ENCODE peak calls at places on chromosomes 12 and 14, in seven cellular contexts. V, R, Q, S, P, N and X are unnamed samples.

GRCh38 chr12:75526655-75527511 is 15.5 kb upstream of the KRR1 start:
- DNase-seq in V (no peak), R (peak), Q (peak), S (no peak), P (peak), N (peak), X (peak)

GRCh38 chr14:21802441-21802840 is 128.8 kb upstream of the OR4E1 start:
- DNase-seq in V (no peak), R (no peak), Q (no peak), S (no peak), P (no peak), N (no peak), X (no peak)

GRCh38 chr14:24670594-24670993 is 36.6 kb upstream of the GZMB start:
- DNase-seq in V (no peak), R (no peak), Q (no peak), S (no peak), P (no peak), N (no peak), X (no peak)

GRCh38 chr14:101360045-101360931 is 201.0 kb upstream of the DIO3 start:
- DNase-seq in V (no peak), R (no peak), Q (no peak), S (peak), P (no peak), N (no peak), X (no peak)

GRCh38 chr14:95835331-95835730 is 41.3 kb upstream of the TUNAR start:
- DNase-seq in V (no peak), R (no peak), Q (no peak), S (no peak), P (no peak), N (no peak), X (no peak)

GRCh38 chr14:102507891-102508312 is 1.7 kb downstream of the ANKRD9 start:
- DNase-seq in V (no peak), R (no peak), Q (no peak), S (no peak), P (no peak), N (no peak), X (no peak)

GRCh38 chr14:95156153-95156764 is 1.1 kb downstream of the DICER1 start:
- DNase-seq in V (no peak), R (peak), Q (peak), S (peak), P (peak), N (peak), X (no peak)

GRCh38 chr12:78753058-78753457 is 111.5 kb upstream of the SYT1 start:
- DNase-seq in V (no peak), R (no peak), Q (no peak), S (no peak), P (no peak), N (no peak), X (no peak)

GRCh38 chr14:62179367-62180018 is 417.3 kb downstream of the SNAPC1 start:
- DNase-seq in V (peak), R (peak), Q (peak), S (peak), P (peak), N (peak), X (peak)

GRCh38 chr12:130547480-130548155 is 168.5 kb downstream of the RIMBP2 start:
- DNase-seq in V (no peak), R (no peak), Q (no peak), S (no peak), P (no peak), N (no peak), X (no peak)

GRCh38 chr12:56137853-56138571 is 9.9 kb downstream of the ESYT1 start:
- DNase-seq in V (no peak), R (no peak), Q (no peak), S (no peak), P (no peak), N (no peak), X (no peak)

GRCh38 chr14:20757963-20758362 is 10.2 kb upstream of the EDDM3B start:
- DNase-seq in V (peak), R (no peak), Q (no peak), S (peak), P (peak), N (peak), X (peak)

GRCh38 chr12:89993632-89994031 is 285.0 kb upstream of the ATP2B1 start:
- DNase-seq in V (no peak), R (no peak), Q (no peak), S (no peak), P (no peak), N (no peak), X (no peak)

GRCh38 chr14:92460916-92461579 is 52.5 kb upstream of the RIN3 start:
- DNase-seq in V (no peak), R (peak), Q (no peak), S (no peak), P (peak), N (no peak), X (no peak)

GRCh38 chr14:72740966-72741835 is 152.7 kb downstream of the DPF3 start:
- DNase-seq in V (no peak), R (no peak), Q (no peak), S (peak), P (no peak), N (no peak), X (no peak)

GRCh38 chr12:54560374-54560858 is 11.0 kb downstream of the PDE1B start:
- DNase-seq in V (peak), R (peak), Q (no peak), S (peak), P (peak), N (peak), X (peak)

GRCh38 chr12:100574262-100575074 is 984 bp downstream of the GAS2L3 start:
- DNase-seq in V (no peak), R (peak), Q (no peak), S (peak), P (no peak), N (peak), X (peak)

GRCh38 chr12:94262228-94263010 is 114.0 kb downstream of the PLXNC1 start:
- DNase-seq in V (peak), R (peak), Q (no peak), S (peak), P (peak), N (no peak), X (peak)

GRCh38 chr12:94260717-94261116 is 112.3 kb downstream of the PLXNC1 start:
- DNase-seq in V (no peak), R (no peak), Q (no peak), S (no peak), P (no peak), N (no peak), X (no peak)

GRCh38 chr12:94263011-94263786 is 114.8 kb downstream of the PLXNC1 start:
- DNase-seq in V (peak), R (peak), Q (no peak), S (no peak), P (peak), N (no peak), X (no peak)

GRCh38 chr12:94261119-94261518 is 112.7 kb downstream of the PLXNC1 start:
- DNase-seq in V (no peak), R (no peak), Q (no peak), S (no peak), P (no peak), N (peak), X (no peak)

GRCh38 chr12:94261781-94262180 is 113.4 kb downstream of the PLXNC1 start:
- DNase-seq in V (no peak), R (peak), Q (no peak), S (no peak), P (no peak), N (no peak), X (no peak)
- H3K4me3 ChIP-seq in V (no peak), R (peak), Q (no peak), S (peak), P (no peak), N (peak), X (no peak)

GRCh38 chr14:93903342-93904184 is 23.6 kb upstream of the FAM181A start:
- DNase-seq in V (no peak), R (no peak), Q (no peak), S (no peak), P (no peak), N (peak), X (no peak)
- TF ChIP-seq CTCF in V (no peak), R (peak), Q (peak), S (no peak), P (peak), N (peak), X (no peak)

DNA sequence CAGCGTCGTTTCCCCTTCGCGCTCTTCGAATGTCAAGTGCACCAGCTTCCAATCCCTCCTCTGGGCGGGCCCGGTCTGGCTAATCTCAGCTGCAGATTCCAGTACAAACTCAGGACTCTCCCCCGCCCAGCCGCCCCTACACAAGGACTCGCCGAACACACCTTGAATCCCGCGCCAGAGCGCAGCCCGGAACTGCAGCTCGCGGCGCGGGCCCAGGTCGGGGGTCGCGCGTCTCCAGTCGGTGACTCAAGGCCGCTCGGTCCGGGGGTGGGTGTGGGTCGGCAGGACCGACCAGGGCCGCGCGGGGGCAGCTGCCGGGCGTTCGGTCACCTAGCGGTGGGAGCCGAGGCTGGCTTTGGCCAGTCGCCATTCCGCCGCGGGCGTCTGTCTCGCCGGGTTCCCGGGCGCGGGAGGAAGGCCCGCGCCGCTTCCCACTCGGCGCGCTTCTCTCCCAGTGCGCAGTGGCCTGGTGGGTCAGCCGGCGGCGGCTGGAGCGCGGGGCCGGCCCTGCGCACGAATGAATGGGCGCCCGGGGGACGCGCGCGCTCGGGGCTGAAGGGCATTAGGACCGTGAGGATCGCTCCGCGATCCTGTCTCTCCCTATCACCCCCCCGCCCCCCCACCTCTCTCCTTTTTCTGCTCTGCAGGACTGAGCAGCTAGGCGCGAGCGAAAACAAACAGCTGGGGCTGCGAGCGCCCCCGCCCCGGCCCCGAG is at the start of gene GALNT16:
- DNase-seq in V (peak), R (no peak), Q (no peak), S (peak), P (no peak), N (peak), X (peak)
- H3K4me3 ChIP-seq in V (no peak), R (peak), Q (peak), S (peak), P (peak), N (peak), X (peak)

GRCh38 chr12:32134144-32134888 is 27.7 kb downstream of the BICD1 start:
- DNase-seq in V (no peak), R (peak), Q (peak), S (no peak), P (no peak), N (no peak), X (no peak)
- TF ChIP-seq CTCF in V (no peak), R (peak), Q (peak), S (no peak), P (no peak), N (no peak), X (no peak)

DNA sequence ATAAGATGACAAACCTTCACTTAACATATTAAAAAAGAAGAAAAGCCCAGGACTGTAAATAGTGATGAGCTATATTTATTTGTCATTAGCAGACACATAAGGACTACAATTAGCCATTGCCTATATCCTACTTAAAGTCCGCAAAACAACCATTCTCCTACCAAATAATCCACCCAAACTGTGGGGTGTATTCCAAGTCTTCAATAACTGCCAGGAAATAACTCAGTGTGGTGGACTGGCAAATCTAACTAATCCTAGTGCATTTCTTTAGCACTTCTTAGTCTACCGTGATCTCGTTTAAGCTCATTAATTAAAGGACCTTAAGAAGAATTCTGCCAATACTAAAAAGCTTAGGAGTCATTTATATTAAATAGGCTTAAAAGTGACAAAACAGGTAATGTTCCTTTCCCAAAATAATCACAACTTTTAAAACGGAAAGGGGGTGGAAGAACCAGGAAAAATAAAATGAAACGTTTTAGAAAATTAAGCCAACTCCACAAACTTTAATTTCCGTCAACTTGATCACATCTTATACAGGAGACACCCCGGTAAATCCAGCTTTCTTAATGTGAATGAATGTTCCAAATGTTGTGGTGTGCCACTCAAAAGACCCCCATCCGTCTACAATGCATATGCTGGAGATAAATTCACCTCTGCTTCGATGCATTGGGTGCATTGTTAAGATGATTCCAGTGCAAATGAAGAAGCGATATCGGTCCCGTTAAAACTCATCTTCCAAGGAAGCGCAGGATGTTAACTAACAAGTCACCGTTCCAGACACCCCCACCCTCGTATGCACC is 1.7 kb downstream of the NOVA1 start:
- DNase-seq in V (no peak), R (peak), Q (no peak), S (no peak), P (no peak), N (peak), X (no peak)
- H3K4me3 ChIP-seq in V (no peak), R (peak), Q (no peak), S (peak), P (no peak), N (peak), X (no peak)

GRCh38 chr12:112862570-112863137 is 44.1 kb upstream of the OAS1 start:
- DNase-seq in V (no peak), R (no peak), Q (no peak), S (no peak), P (no peak), N (no peak), X (no peak)

GRCh38 chr12:112858776-112859175 is 48.0 kb upstream of the OAS1 start:
- DNase-seq in V (no peak), R (no peak), Q (no peak), S (no peak), P (no peak), N (no peak), X (no peak)

GRCh38 chr12:112855375-112855774 is 51.4 kb upstream of the OAS1 start:
- DNase-seq in V (no peak), R (no peak), Q (no peak), S (no peak), P (no peak), N (peak), X (no peak)

GRCh38 chr12:112861284-112861683 is 45.5 kb upstream of the OAS1 start:
- DNase-seq in V (no peak), R (no peak), Q (no peak), S (no peak), P (no peak), N (no peak), X (no peak)
- TF ChIP-seq CTCF in V (no peak), R (no peak), Q (no peak), S (no peak), P (no peak), N (no peak), X (no peak)

GRCh38 chr14:22883191-22883976 is at the start of gene REM2:
- DNase-seq in V (no peak), R (no peak), Q (no peak), S (no peak), P (no peak), N (peak), X (no peak)
- H3K4me3 ChIP-seq in V (no peak), R (no peak), Q (no peak), S (no peak), P (no peak), N (peak), X (no peak)